ENCODE peak calls at places on chromosome 14, in five cellular contexts. I, D, Z, K and L are unnamed samples.
A peak's percentile ranks its signal among the peaks of the same experiment; 100 is the strongest.

GRCh38 chr14:60248697-60249314 is at the start of gene PPM1A:
- DNase-seq in I (peak; percentile 97), D (peak; percentile 99), Z (peak; percentile 96), K (peak; percentile 98), L (peak; percentile 81)

GRCh38 chr14:35201066-35201465 is 78.7 kb downstream of the PRORP start:
- DNase-seq in I (no peak), D (no peak), Z (no peak), K (no peak), L (no peak)

GRCh38 chr14:72925171-72925759 is 999 bp upstream of the DCAF4 start:
- DNase-seq in I (no peak), D (no peak), Z (no peak), K (no peak), L (no peak)

GRCh38 chr14:24910408-24910986 is 139.4 kb downstream of the STXBP6 start:
- DNase-seq in I (no peak), D (no peak), Z (no peak), K (no peak), L (no peak)

GRCh38 chr14:42174357-42174756 is 567.7 kb downstream of the LRFN5 start:
- DNase-seq in I (no peak), D (no peak), Z (no peak), K (no peak), L (no peak)

GRCh38 chr14:23568021-23568599 is 519 bp upstream of the AP1G2 start:
- DNase-seq in I (no peak), D (no peak), Z (no peak), K (no peak), L (no peak)

GRCh38 chr14:37598085-37598972 is 2.9 kb downstream of the TTC6 start:
- DNase-seq in I (no peak), D (no peak), Z (no peak), K (no peak), L (no peak)

GRCh38 chr14:104289485-104289884 is 151.1 kb downstream of the KIF26A start:
- DNase-seq in I (no peak), D (no peak), Z (no peak), K (peak; percentile 7), L (no peak)

GRCh38 chr14:99899578-99900178 is 106.5 kb downstream of the EML1 start:
- DNase-seq in I (no peak), D (peak; percentile 42), Z (no peak), K (no peak), L (peak; percentile 40)

GRCh38 chr14:103385994-103386491 is 828 bp downstream of the MARK3 start:
- DNase-seq in I (no peak), D (peak; percentile 45), Z (no peak), K (no peak), L (peak; percentile 73)

GRCh38 chr14:22536853-22537338 is 52.1 kb downstream of the DAD1 start:
- DNase-seq in I (no peak), D (peak; percentile 96), Z (no peak), K (no peak), L (peak; percentile 98)

GRCh38 chr14:57686317-57686716 is 179.6 kb downstream of the SLC35F4 start:
- DNase-seq in I (no peak), D (no peak), Z (no peak), K (no peak), L (no peak)

GRCh38 chr14:67729072-67729561 is 27.4 kb downstream of the RDH12 start:
- DNase-seq in I (no peak), D (peak; percentile 11), Z (no peak), K (no peak), L (peak; percentile 34)

GRCh38 chr14:49946320-49947141 is 53.6 kb downstream of the ARF6 start:
- DNase-seq in I (no peak), D (peak; percentile 90), Z (no peak), K (no peak), L (peak; percentile 81)

GRCh38 chr14:90444077-90444696 is 47.4 kb downstream of the CALM1 start:
- DNase-seq in I (no peak), D (no peak), Z (no peak), K (no peak), L (peak; percentile 99)

GRCh38 chr14:68884031-68885030 is 91.5 kb upstream of the ZFP36L1 start:
- DNase-seq in I (peak; percentile 68), D (peak; percentile 82), Z (no peak), K (peak; percentile 68), L (peak; percentile 83)

GRCh38 chr14:94395900-94396574 is 7.6 kb upstream of the SERPINA1 start:
- DNase-seq in I (peak; percentile 64), D (no peak), Z (no peak), K (no peak), L (no peak)

GRCh38 chr14:37167151-37168047 is 5.0 kb downstream of the SLC25A21 start:
- DNase-seq in I (no peak), D (no peak), Z (no peak), K (no peak), L (no peak)

GRCh38 chr14:105492966-105493871 is 2.2 kb downstream of the TEDC1 start:
- DNase-seq in I (peak; percentile 74), D (no peak), Z (no peak), K (peak; percentile 35), L (no peak)

GRCh38 chr14:61940669-61941420 is 178.6 kb downstream of the SNAPC1 start:
- DNase-seq in I (no peak), D (peak; percentile 50), Z (no peak), K (no peak), L (peak; percentile 79)

GRCh38 chr14:93280743-93281142 is 52.1 kb downstream of the BTBD7 start:
- DNase-seq in I (no peak), D (no peak), Z (no peak), K (no peak), L (no peak)

GRCh38 chr14:52790756-52791203 is 627 bp downstream of the GNPNAT1 start:
- DNase-seq in I (no peak), D (no peak), Z (no peak), K (no peak), L (no peak)

GRCh38 chr14:89630096-89630829 is 213.2 kb upstream of the FOXN3 start:
- DNase-seq in I (no peak), D (no peak), Z (no peak), K (no peak), L (no peak)

GRCh38 chr14:33457617-33458016 is 493.3 kb downstream of the EGLN3 start:
- DNase-seq in I (no peak), D (no peak), Z (no peak), K (no peak), L (no peak)

GRCh38 chr14:26448181-26448855 is 149.5 kb downstream of the NOVA1 start:
- DNase-seq in I (no peak), D (no peak), Z (no peak), K (no peak), L (no peak)

GRCh38 chr14:102046337-102047278 is 40.2 kb downstream of the HSP90AA1 start:
- DNase-seq in I (peak; percentile 94), D (peak; percentile 85), Z (peak; percentile 41), K (peak; percentile 91), L (peak; percentile 21)

GRCh38 chr14:29235991-29236390 is 469.4 kb downstream of the FOXG1 start:
- DNase-seq in I (no peak), D (no peak), Z (no peak), K (no peak), L (no peak)